ENCODE peak calls at places on chromosomes 1 and 21, in eight cellular contexts. L is LNCaP clone FGC, P is dorsolateral prefrontal cortex, A is ureter, H is NCI-H2029 treated with DMSO at 0.1 percent for 48 hours, I is AG08395, D is cardiac septum, G is ELF-1. N is an unnamed sample.

GRCh38 chr21:31298618-31299269 is 45.3 kb downstream of the TIAM1 start:
- DNase-seq in L (no peak), P (no peak), A (no peak), H (no peak), I (no peak), D (no peak), G (no peak), N (no peak)

GRCh38 chr1:52296345-52296744 is 69.7 kb downstream of the CC2D1B start:
- DNase-seq in L (peak), P (no peak), A (no peak), H (peak), I (peak), D (no peak), G (peak), N (peak)

GRCh38 chr1:1196431-1197187 is 9.8 kb downstream of the TNFRSF18 start:
- DNase-seq in L (no peak), P (no peak), A (no peak), H (no peak), I (no peak), D (no peak), G (no peak), N (no peak)

GRCh38 chr1:95554408-95554807 is 320.4 kb downstream of the RWDD3 start:
- DNase-seq in L (no peak), P (no peak), A (no peak), H (no peak), I (no peak), D (no peak), G (no peak), N (no peak)

GRCh38 chr1:46150085-46150484 is 17.7 kb upstream of the PIK3R3 start:
- DNase-seq in L (no peak), P (no peak), A (no peak), H (no peak), I (no peak), D (no peak), G (no peak), N (no peak)

GRCh38 chr1:167564592-167564991 is 11.0 kb upstream of the CREG1 start:
- DNase-seq in L (no peak), P (no peak), A (no peak), H (no peak), I (no peak), D (no peak), G (peak), N (no peak)

GRCh38 chr1:245500546-245500945 is 345.8 kb downstream of the KIF26B start:
- DNase-seq in L (peak), P (no peak), A (no peak), H (no peak), I (peak), D (no peak), G (no peak), N (no peak)

GRCh38 chr1:171661076-171661650 is 8.7 kb upstream of the MYOC start:
- DNase-seq in L (no peak), P (no peak), A (no peak), H (no peak), I (no peak), D (no peak), G (no peak), N (no peak)

GRCh38 chr1:101216623-101217022 is 20.2 kb upstream of the S1PR1 start:
- DNase-seq in L (peak), P (no peak), A (no peak), H (no peak), I (no peak), D (no peak), G (no peak), N (no peak)

GRCh38 chr1:172628416-172628815 is 30.5 kb upstream of the FASLG start:
- DNase-seq in L (no peak), P (no peak), A (no peak), H (no peak), I (no peak), D (no peak), G (no peak), N (no peak)

GRCh38 chr1:64186898-64187280 is 16.5 kb upstream of the UBE2U start:
- DNase-seq in L (no peak), P (no peak), A (no peak), H (no peak), I (no peak), D (no peak), G (no peak), N (no peak)

GRCh38 chr1:235160395-235160964 is 570 bp downstream of the RBM34 start:
- DNase-seq in L (no peak), P (no peak), A (no peak), H (peak), I (peak), D (no peak), G (no peak), N (peak)

GRCh38 chr1:193479187-193479586 is 292.8 kb upstream of the B3GALT2 start:
- DNase-seq in L (no peak), P (no peak), A (no peak), H (no peak), I (no peak), D (no peak), G (no peak), N (no peak)

GRCh38 chr21:33968082-33968997 is 52.7 kb upstream of the ATP5PO start:
- DNase-seq in L (no peak), P (no peak), A (no peak), H (no peak), I (peak), D (no peak), G (peak), N (peak)

GRCh38 chr1:156616463-156616862 is 2.8 kb upstream of the HAPLN2 start:
- DNase-seq in L (peak), P (peak), A (peak), H (peak), I (peak), D (no peak), G (no peak), N (peak)

GRCh38 chr1:244046907-244047738 is 4.0 kb upstream of the ZBTB18 start:
- DNase-seq in L (no peak), P (no peak), A (no peak), H (no peak), I (no peak), D (no peak), G (no peak), N (peak)

GRCh38 chr1:216456682-216457081 is 33.4 kb upstream of the USH2A start:
- DNase-seq in L (no peak), P (no peak), A (no peak), H (no peak), I (peak), D (no peak), G (peak), N (peak)

GRCh38 chr1:15286452-15286851 is 39.4 kb downstream of the FHAD1 start:
- DNase-seq in L (no peak), P (no peak), A (no peak), H (no peak), I (no peak), D (no peak), G (no peak), N (no peak)

GRCh38 chr1:30508175-30508448 is 215.3 kb downstream of the MATN1 start:
- DNase-seq in L (no peak), P (no peak), A (no peak), H (no peak), I (no peak), D (no peak), G (no peak), N (no peak)

GRCh38 chr1:156641761-156642264 is at the start of gene BCAN:
- DNase-seq in L (no peak), P (peak), A (no peak), H (no peak), I (peak), D (no peak), G (peak), N (peak)

GRCh38 chr1:48202030-48202752 is 20.3 kb upstream of the SLC5A9 start:
- DNase-seq in L (peak), P (peak), A (peak), H (peak), I (peak), D (peak), G (peak), N (peak)

GRCh38 chr1:226643167-226643566 is 94.6 kb downstream of the STUM start:
- DNase-seq in L (no peak), P (no peak), A (no peak), H (no peak), I (no peak), D (no peak), G (peak), N (no peak)

GRCh38 chr1:1019122-1019999 is 559 bp upstream of the AGRN start:
- DNase-seq in L (no peak), P (peak), A (peak), H (no peak), I (peak), D (peak), G (peak), N (peak)

GRCh38 chr1:204241914-204242313 is 28.1 kb upstream of the GOLT1A start:
- DNase-seq in L (no peak), P (no peak), A (no peak), H (no peak), I (no peak), D (no peak), G (no peak), N (no peak)

GRCh38 chr1:41431490-41432350 is 52.8 kb downstream of the EDN2 start:
- DNase-seq in L (no peak), P (no peak), A (no peak), H (no peak), I (no peak), D (no peak), G (no peak), N (no peak)

GRCh38 chr1:226566234-226566633 is 17.7 kb downstream of the STUM start:
- DNase-seq in L (no peak), P (no peak), A (no peak), H (no peak), I (no peak), D (no peak), G (no peak), N (no peak)

GRCh38 chr1:54245501-54245900 is 45.5 kb downstream of the MRPL37 start:
- DNase-seq in L (no peak), P (no peak), A (no peak), H (peak), I (peak), D (no peak), G (no peak), N (peak)

GRCh38 chr1:9042272-9042671 is 16.0 kb upstream of the SLC2A7 start:
- DNase-seq in L (no peak), P (no peak), A (no peak), H (no peak), I (no peak), D (no peak), G (no peak), N (no peak)

GRCh38 chr1:12448746-12449177 is 169.2 kb downstream of the DHRS3 start:
- DNase-seq in L (no peak), P (no peak), A (no peak), H (no peak), I (peak), D (no peak), G (no peak), N (no peak)

GRCh38 chr1:233241782-233242181 is 53.7 kb downstream of the PCNX2 start:
- DNase-seq in L (no peak), P (no peak), A (no peak), H (no peak), I (no peak), D (no peak), G (no peak), N (no peak)

GRCh38 chr1:184322253-184322652 is 64.6 kb upstream of the C1orf21 start:
- DNase-seq in L (no peak), P (no peak), A (no peak), H (no peak), I (no peak), D (no peak), G (no peak), N (no peak)

GRCh38 chr1:97904528-97904927 is 16.3 kb downstream of the DPYD start:
- DNase-seq in L (no peak), P (no peak), A (no peak), H (no peak), I (no peak), D (no peak), G (no peak), N (no peak)

GRCh38 chr1:53071915-53072314 is 9.9 kb downstream of the PODN start:
- DNase-seq in L (no peak), P (no peak), A (no peak), H (no peak), I (no peak), D (no peak), G (no peak), N (no peak)

GRCh38 chr1:169113613-169114119 is 7.2 kb downstream of the ATP1B1 start:
- DNase-seq in L (no peak), P (no peak), A (no peak), H (no peak), I (peak), D (no peak), G (peak), N (no peak)

GRCh38 chr1:36657826-36658225 is 175.1 kb upstream of the CSF3R start:
- DNase-seq in L (no peak), P (no peak), A (no peak), H (no peak), I (no peak), D (peak), G (no peak), N (peak)

GRCh38 chr1:35708179-35708891 is 10.3 kb downstream of the C1orf216 start:
- DNase-seq in L (no peak), P (peak), A (no peak), H (no peak), I (peak), D (no peak), G (peak), N (no peak)

GRCh38 chr1:35633526-35633925 is 7.8 kb downstream of the PSMB2 start:
- DNase-seq in L (no peak), P (no peak), A (no peak), H (no peak), I (no peak), D (no peak), G (no peak), N (no peak)

GRCh38 chr1:102834688-102835320 is 273.5 kb downstream of the COL11A1 start:
- DNase-seq in L (no peak), P (no peak), A (no peak), H (no peak), I (peak), D (no peak), G (no peak), N (no peak)

N was measured in SK-MEL-5.